ENCODE peak calls at places on chromosomes 7 and 10, in ten cellular contexts. H, T, B, J, V, P, G, Z, E and K are unnamed samples. For H3K27me3, the result is how much of the 10 kb centered on the place peaks cover.

GRCh38 chr10:119479532-119479931 is 63.0 kb downstream of the RGS10 start:
- DNase-seq in T (no peak), V (no peak), P (no peak), J (no peak), B (no peak), H (no peak), E (no peak), G (no peak), Z (no peak), K (no peak)

GRCh38 chr10:80760914-80761371 is 223.2 kb downstream of the SH2D4B start:
- DNase-seq in J (no peak), E (no peak), T (no peak), V (no peak), Z (no peak), H (no peak), G (no peak), P (no peak), B (no peak), K (no peak)

GRCh38 chr10:90801608-90802007 is 56.2 kb downstream of the HTR7 start:
- DNase-seq in G (no peak), P (no peak), B (no peak), Z (no peak), V (no peak), T (no peak), J (no peak), H (no peak), E (no peak), K (no peak)

GRCh38 chr7:28773423-28774129 is 184.6 kb downstream of the TRIL start:
- DNase-seq in J (no peak), G (no peak), V (no peak), H (no peak), B (no peak), Z (no peak), E (no peak), P (no peak), T (no peak), K (no peak)

GRCh38 chr10:75233444-75234016 is 2.2 kb downstream of the COMTD1 start:
- DNase-seq in P (peak), B (no peak), G (no peak), V (peak), Z (no peak), H (no peak), J (peak), E (no peak), T (no peak), K (no peak)

GRCh38 chr10:9102026-9102425 is 1047.5 kb downstream of the GATA3 start:
- DNase-seq in J (no peak), Z (no peak), G (no peak), T (no peak), E (no peak), B (no peak), P (no peak), H (no peak), V (no peak), K (no peak)

GRCh38 chr10:77036993-77037734 is 600.4 kb downstream of the KCNMA1 start:
- DNase-seq in Z (no peak), G (no peak), E (no peak), H (no peak), V (no peak), J (peak), P (no peak), T (no peak), B (peak), K (no peak)

GRCh38 chr7:11330717-11331116 is 357.0 kb downstream of the PHF14 start:
- DNase-seq in J (no peak), V (no peak), T (no peak), Z (no peak), E (no peak), G (no peak), B (no peak), P (no peak), H (no peak), K (no peak)

GRCh38 chr7:47901542-47901941 is 46.7 kb downstream of the PKD1L1 start:
- DNase-seq in E (no peak), J (peak), H (no peak), V (no peak), Z (no peak), G (peak), T (peak), P (no peak), B (no peak), K (no peak)

GRCh38 chr7:123624527-123625183 is 23.0 kb downstream of the ASB15 start:
- DNase-seq in E (no peak), V (peak), H (peak), T (no peak), B (no peak), J (peak), P (peak), G (no peak), Z (no peak), K (no peak)

GRCh38 chr7:17434841-17435692 is 136.6 kb downstream of the AHR start:
- DNase-seq in H (no peak), G (no peak), J (peak), V (no peak), Z (no peak), P (no peak), T (no peak), B (no peak), E (no peak), K (no peak)

GRCh38 chr7:82527831-82528230 is 84.3 kb upstream of the CACNA2D1 start:
- DNase-seq in B (no peak), Z (no peak), T (peak), V (no peak), E (no peak), H (no peak), P (no peak), J (peak), G (no peak), K (no peak)

GRCh38 chr10:642186-642890 is 47.1 kb downstream of the DIP2C start:
- DNase-seq in B (no peak), Z (no peak), E (no peak), T (no peak), J (peak), V (peak), H (no peak), P (no peak), G (no peak), K (no peak)

GRCh38 chr7:149885191-149886017 is 11.6 kb downstream of the ATP6V0E2 start:
- DNase-seq in J (no peak), T (no peak), Z (no peak), E (no peak), B (no peak), P (peak), H (no peak), G (no peak), V (peak), K (no peak)

GRCh38 chr10:123893651-123894050 is 2.0 kb upstream of the CPXM2 start:
- DNase-seq in E (no peak), G (no peak), J (no peak), Z (no peak), T (no peak), V (no peak), H (no peak), P (no peak), B (no peak), K (no peak)
- H3K27me3 ChIP-seq in E (under half), G (under half), J (half or more), Z (under half), T (under half), V (under half), H (under half), P (under half), B (under half), K (under half)

DNA sequence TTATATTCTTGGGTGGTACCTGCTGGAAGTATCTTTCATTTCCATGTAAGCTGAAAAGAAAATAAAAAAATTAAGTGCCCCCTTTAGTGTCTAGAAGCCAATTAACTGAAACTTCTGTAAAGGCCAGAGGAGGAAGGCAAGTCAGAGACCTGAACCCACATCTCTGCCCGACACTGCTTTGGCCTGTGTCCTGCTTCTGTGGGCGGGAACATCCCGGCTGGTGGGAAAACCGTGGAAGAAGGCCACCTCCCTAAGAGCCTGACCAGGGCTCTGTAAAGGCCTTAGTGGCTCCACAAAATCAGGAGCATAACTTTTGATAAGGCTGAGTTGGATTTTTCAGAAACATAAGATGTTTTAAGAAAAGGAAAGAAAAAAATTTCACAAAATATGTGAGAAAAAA is 9.4 kb downstream of the CPXM2 start:
- DNase-seq in Z (no peak), V (no peak), P (no peak), E (no peak), J (no peak), H (no peak), T (no peak), G (peak), B (no peak), K (no peak)
- H3K27me3 ChIP-seq in Z (under half), V (under half), P (under half), E (under half), J (under half), H (under half), T (under half), G (under half), B (under half), K (under half)

DNA sequence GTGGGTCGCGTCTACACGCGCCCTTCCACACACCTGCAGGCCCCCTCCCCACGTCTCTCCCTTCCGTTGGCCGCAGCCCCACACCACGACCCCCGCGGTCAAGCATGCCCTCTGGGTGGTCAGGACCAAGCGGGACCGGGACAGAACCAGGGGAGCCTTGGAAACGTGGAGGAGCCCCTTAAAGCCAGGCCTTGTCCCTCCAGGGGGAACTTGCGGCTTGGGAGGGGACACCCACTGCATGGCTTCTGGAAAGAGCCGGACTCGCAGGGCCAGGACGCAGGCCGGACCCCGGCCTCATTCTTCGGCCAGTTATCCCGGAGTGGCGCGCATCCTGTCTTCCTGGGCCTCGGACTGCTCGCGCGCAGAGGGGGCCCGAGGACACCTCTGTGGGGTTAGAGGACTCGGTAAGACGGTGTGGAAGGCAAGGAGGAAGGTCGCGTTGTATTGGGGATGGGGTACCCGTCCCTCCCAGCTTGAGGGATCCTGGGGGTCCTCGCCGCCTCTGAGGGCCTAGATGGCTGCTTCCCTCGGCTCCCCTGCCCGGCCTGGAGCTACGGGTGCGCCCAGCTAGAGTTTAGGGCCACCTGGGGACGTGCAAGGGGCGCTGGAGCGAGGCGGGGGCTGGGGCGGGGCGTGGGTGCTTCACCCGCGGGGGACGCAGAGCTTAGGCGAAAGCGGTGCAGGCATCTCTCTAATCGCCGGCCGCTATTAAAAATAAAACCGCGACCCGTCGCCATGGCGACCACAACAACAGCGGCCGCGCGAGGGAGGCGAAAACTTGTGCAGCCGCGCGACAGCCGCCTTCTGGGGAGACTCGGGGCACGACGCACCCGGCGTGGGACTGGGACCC is 1.8 kb upstream of the PDGFA start:
- DNase-seq in P (peak), B (no peak), J (peak), G (peak), E (no peak), V (peak), Z (no peak), H (no peak), T (peak), K (no peak)
- H3K27me3 ChIP-seq in P (under half), B (under half), J (under half), G (under half), E (under half), V (under half), Z (under half), H (under half), T (under half), K (under half)

GRCh38 chr10:46255696-46256355 is 31.0 kb upstream of the ANTXRL start:
- DNase-seq in Z (peak), G (peak), V (peak), T (peak), E (no peak), B (peak), J (peak), P (peak), H (no peak), K (peak)
- H3K27me3 ChIP-seq in Z (under half), G (under half), V (under half), T (under half), E (under half), B (under half), J (under half), P (under half), H (under half), K (under half)